ENCODE peak calls at places on chromosomes 2 and 18, in five cellular contexts. M, F, T, J and O are unnamed samples.

GRCh38 chr2:112936927-112937232 is 25.9 kb downstream of the IL37 start:
- DNase-seq in T (no peak), M (no peak), J (no peak), F (no peak), O (no peak)

GRCh38 chr2:102664439-102665042 is 45.2 kb downstream of the SLC9A2 start:
- DNase-seq in F (no peak), T (no peak), M (no peak), J (no peak), O (no peak)

GRCh38 chr2:195320416-195320973 is 336.5 kb upstream of the SLC39A10 start:
- DNase-seq in F (no peak), J (no peak), M (no peak), T (no peak), O (no peak)

GRCh38 chr2:128237081-128237534 is 81.6 kb downstream of the HS6ST1 start:
- DNase-seq in M (no peak), J (no peak), T (no peak), F (no peak), O (no peak)

GRCh38 chr18:5972298-5972697 is 77.0 kb upstream of the TMEM200C start:
- DNase-seq in F (no peak), M (no peak), J (no peak), T (no peak), O (peak; percentile 72)

GRCh38 chr2:130949954-130950353 is 113.2 kb downstream of the ARHGEF4 start:
- DNase-seq in J (no peak), M (no peak), F (no peak), T (no peak), O (no peak)

GRCh38 chr2:233174131-233174530 is 77.3 kb upstream of the ATG16L1 start:
- DNase-seq in T (no peak), J (no peak), M (no peak), F (no peak), O (no peak)

GRCh38 chr2:148674063-148675020 is 29.8 kb downstream of the EPC2 start:
- DNase-seq in T (no peak), M (peak; percentile 46), J (no peak), F (no peak), O (no peak)

GRCh38 chr18:14925281-14925709 is 177.3 kb downstream of the ANKRD30B start:
- DNase-seq in F (no peak), J (no peak), M (no peak), T (no peak), O (no peak)

GRCh38 chr2:19574788-19575260 is 216.4 kb upstream of the OSR1 start:
- DNase-seq in J (peak; percentile 67), F (no peak), M (no peak), T (no peak), O (peak; percentile 66)

GRCh38 chr2:56448999-56449431 is 265.2 kb downstream of the CCDC85A start:
- DNase-seq in M (no peak), T (no peak), J (peak; percentile 23), F (no peak), O (no peak)

GRCh38 chr18:10230072-10230471 is 224.4 kb upstream of the APCDD1 start:
- DNase-seq in M (no peak), T (no peak), F (no peak), J (no peak), O (no peak)

GRCh38 chr2:238123218-238123971 is 15.1 kb upstream of the KLHL30 start:
- DNase-seq in M (no peak), T (no peak), J (no peak), F (no peak), O (peak; percentile 34)

GRCh38 chr2:190815223-190815622 is 65.4 kb upstream of the GLS start:
- DNase-seq in T (no peak), M (no peak), F (no peak), J (no peak), O (no peak)

GRCh38 chr2:84495539-84496146 is 20.7 kb upstream of the DNAH6 start:
- DNase-seq in F (no peak), J (no peak), M (peak; percentile 69), T (peak; percentile 62), O (no peak)

GRCh38 chr2:81234711-81235110 is 930.2 kb upstream of the LRRTM1 start:
- DNase-seq in F (no peak), T (no peak), J (no peak), M (no peak), O (no peak)

GRCh38 chr18:61580061-61580460 is 246.8 kb downstream of the CDH20 start:
- DNase-seq in M (no peak), J (no peak), T (no peak), F (no peak), O (no peak)

GRCh38 chr2:136129601-136130000 is 11.7 kb upstream of the CXCR4 start:
- DNase-seq in T (peak; percentile 88), F (peak; percentile 71), M (peak; percentile 80), J (no peak), O (no peak)

GRCh38 chr2:176261136-176261535 is 8.1 kb upstream of the MTX2 start:
- DNase-seq in M (no peak), T (no peak), F (no peak), J (no peak), O (no peak)

DNA sequence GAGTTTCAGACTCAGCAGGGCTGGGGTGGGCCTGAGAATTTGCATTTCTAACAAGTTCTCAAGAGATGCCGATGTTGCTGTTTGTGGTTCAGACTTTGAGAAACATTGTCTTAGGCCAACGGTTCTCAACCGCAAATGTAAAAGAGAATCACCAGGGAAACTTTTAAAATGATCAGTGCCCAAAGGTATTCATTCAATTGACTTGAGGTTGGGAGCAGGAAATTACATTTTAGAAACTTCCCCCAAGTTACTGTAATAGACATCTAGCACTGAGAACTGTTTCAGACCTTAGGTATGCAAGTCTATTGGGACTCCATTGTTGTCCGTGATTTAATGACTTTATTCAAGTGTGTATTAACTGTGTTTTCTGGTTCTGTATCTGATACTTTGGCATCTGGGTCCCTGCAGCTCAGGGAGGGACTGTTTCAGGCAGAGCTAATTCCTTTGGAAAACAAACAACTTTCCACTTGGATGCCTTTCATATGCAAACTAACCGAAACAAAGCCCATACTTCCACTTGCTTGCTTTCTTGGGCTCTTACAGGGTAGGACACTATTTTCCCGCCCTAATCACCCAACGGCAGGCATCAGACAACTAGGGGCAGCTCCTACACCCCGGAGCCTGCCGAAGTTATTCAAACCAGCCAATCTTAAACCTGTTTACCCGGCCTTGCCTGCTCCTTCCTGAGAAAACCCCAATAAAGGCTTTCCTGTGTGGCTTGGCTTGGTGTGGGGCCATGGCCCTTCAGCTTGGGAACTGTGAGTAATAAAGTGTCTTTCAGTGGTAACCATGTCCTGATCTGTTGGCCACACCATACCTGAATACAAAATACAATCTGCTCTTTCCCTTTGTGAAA is 97.6 kb downstream of the POLE4 start:
- DNase-seq in J (no peak), T (no peak), F (no peak), M (no peak), O (no peak)
- H3K4me3 ChIP-seq in J (no peak overlapping the region), T (no peak overlapping the region), F (no peak overlapping the region), M (no peak overlapping the region), O (no peak overlapping the region)

DNA sequence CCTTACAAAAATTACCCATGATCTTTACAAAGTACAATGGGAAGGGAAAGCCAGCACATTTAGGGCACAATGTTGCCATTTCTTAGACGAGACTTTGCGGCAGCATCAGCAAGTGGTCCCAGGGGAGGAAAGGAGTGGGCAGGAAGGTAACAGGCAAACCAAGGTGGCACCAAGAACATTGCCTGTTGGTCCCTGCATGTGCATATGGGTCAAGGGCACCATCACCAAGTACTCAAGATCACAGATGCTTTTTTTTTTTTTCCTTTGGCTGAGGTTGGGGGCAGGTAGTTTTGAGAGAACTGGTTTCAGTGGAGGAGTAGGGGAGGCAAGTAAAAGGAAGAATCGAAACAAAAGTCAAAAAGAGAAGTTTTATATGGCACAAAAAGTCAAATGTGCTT is 753 bp upstream of the CYTIP start:
- DNase-seq in T (no peak), J (no peak), M (peak; percentile 68), F (peak; percentile 62), O (no peak)
- H3K27ac ChIP-seq in T (peak overlapping the region; percentile 89), J (no peak overlapping the region), M (peak overlapping the region; percentile 87), F (peak overlapping the region; percentile 66), O (peak overlapping the region; percentile 52)

DNA sequence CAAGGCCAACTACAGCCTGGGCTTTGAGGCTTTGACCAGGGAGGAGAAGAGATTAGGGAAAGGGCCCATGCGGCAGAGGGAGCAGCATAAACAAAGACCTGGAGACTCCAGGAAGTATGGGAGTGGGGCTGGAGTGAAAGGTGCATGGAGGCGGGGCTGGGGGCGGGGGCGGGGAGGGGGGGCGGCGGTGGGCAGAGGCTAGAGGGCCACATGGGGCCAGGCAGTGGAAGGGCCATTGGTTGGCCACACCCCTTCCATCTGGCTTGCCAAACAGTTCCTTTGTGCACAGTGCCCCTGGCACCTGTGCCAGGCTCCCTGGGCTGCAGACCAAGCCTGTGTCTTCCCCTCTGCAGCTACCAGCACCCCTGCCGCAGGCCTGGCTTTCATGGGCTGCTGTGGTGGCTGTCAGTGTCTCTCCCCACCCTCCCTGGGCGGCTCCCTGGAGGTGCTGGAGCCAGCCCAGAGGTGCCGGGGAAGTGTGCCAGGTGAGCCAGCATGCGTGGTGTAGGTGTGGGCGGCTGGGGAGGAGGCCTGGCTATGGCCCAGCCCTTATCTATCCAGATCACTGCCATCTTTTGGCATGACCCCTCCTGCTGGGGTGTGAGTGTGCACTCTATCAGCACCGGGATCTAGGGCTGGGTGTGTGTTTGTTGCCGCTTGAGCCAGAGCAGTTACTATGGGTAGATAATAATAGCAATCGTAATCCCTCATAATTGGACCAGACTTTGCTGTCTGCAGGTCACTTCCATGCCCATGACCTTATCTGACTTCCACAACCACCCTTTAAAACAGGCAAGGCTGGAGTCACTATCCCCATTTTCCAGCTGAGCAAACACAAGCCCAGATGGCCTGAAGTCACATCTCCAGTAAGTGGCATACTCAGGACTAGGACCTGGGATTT is 30.5 kb downstream of the DNMT3A start:
- DNase-seq in T (no peak), J (no peak), F (no peak), M (no peak), O (peak; percentile 77)
- H3K4me1 ChIP-seq in T (peaks cover 67% of the 10 kb centered on the region), J (peaks cover 18% of the 10 kb centered on the region), F (no peaks in the 10 kb centered on the region), M (peaks cover 16% of the 10 kb centered on the region), O (peaks cover 21% of the 10 kb centered on the region)

DNA sequence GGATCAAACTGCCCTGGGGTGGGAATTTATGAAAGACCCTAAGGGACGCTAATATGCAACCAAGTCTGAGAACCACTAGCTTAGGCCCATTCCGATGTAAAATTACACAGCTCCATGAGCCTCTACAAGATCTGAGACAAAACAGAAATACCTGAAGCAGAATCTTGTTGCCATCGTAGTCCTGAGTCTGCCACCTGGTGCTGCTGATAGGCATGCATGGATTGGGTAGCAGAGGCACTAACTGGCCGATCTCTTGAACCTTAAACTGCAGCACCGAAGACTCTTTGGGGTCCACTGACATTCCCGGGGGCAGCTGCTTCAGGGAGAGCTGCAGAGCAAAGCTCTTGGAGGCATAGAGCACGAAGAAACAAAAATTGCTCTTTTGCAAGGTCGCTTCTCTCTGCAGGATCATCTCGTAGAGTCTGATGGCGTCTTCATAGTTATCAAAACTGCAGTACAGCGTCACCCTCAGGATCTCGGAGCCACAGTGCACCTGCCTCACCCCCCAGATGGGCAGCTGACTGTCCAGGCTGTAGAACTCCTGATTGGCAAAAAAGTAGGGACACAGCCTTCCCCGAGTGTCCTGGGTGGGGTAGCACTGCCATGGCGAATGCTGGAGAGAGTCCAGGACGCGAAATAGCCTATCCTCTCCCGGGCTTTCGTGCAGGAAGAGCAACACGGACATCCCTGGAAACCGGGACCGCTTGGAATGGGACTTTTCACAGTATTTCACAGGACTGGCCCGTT is 848 bp downstream of the FAM124B start:
- DNase-seq in T (no peak), M (no peak), J (no peak), F (no peak), O (no peak)
- H3K4me3 ChIP-seq in T (peak overlapping the region; percentile 4), M (no peak overlapping the region), J (peak overlapping the region; percentile 20), F (peak overlapping the region; percentile 35), O (peak overlapping the region; percentile 58)